ENCODE peak calls at places on chromosomes 3 and 15, in eight cellular contexts. U is AG09319, Y is RWPE1, X is BE2C, N is neural progenitor cell, V is prostate gland, F is gastrocnemius medialis, D is Caco-2. O is an unnamed sample.

GRCh38 chr3:71903141-71903540 is 118.2 kb upstream of the PROK2 start:
- DNase-seq in U (no peak), Y (no peak), X (no peak), N (no peak), V (no peak), F (no peak), D (no peak), O (no peak)

GRCh38 chr3:56980798-56981390 is 79.6 kb upstream of the SPATA12 start:
- DNase-seq in U (peak), Y (peak), X (peak), N (no peak), V (no peak), F (peak), D (peak), O (no peak)

GRCh38 chr3:178584722-178585121 is 48.5 kb downstream of the KCNMB2 start:
- DNase-seq in U (no peak), Y (no peak), X (no peak), N (no peak), V (no peak), F (no peak), D (no peak), O (no peak)

GRCh38 chr3:53236112-53236841 is 19.5 kb downstream of the TKT start:
- DNase-seq in U (peak), Y (peak), X (peak), N (no peak), V (peak), F (peak), D (no peak), O (no peak)

GRCh38 chr3:176683382-176683781 is 513.9 kb downstream of the TBL1XR1 start:
- DNase-seq in U (no peak), Y (no peak), X (no peak), N (no peak), V (no peak), F (no peak), D (no peak), O (no peak)

GRCh38 chr3:113018461-113019181 is 27.8 kb downstream of the GTPBP8 start:
- DNase-seq in U (no peak), Y (peak), X (no peak), N (peak), V (no peak), F (no peak), D (no peak), O (no peak)

GRCh38 chr3:2856062-2856792 is 253.9 kb downstream of the IL5RA start:
- DNase-seq in U (no peak), Y (no peak), X (no peak), N (peak), V (no peak), F (no peak), D (no peak), O (no peak)

GRCh38 chr3:182284793-182285192 is 508.5 kb upstream of the ATP11B start:
- DNase-seq in U (no peak), Y (no peak), X (no peak), N (no peak), V (peak), F (no peak), D (peak), O (no peak)

GRCh38 chr15:73688455-73688854 is 4.3 kb downstream of the CD276 start:
- DNase-seq in U (no peak), Y (no peak), X (peak), N (no peak), V (no peak), F (no peak), D (no peak), O (no peak)

GRCh38 chr15:73686781-73687256 is 2.6 kb downstream of the CD276 start:
- DNase-seq in U (peak), Y (peak), X (no peak), N (no peak), V (no peak), F (no peak), D (no peak), O (no peak)

GRCh38 chr15:73694419-73694818 is 10.2 kb downstream of the CD276 start:
- DNase-seq in U (no peak), Y (no peak), X (no peak), N (no peak), V (no peak), F (peak), D (no peak), O (no peak)

GRCh38 chr15:73695773-73696640 is 11.8 kb downstream of the CD276 start:
- DNase-seq in U (no peak), Y (no peak), X (no peak), N (no peak), V (no peak), F (no peak), D (no peak), O (no peak)

DNA sequence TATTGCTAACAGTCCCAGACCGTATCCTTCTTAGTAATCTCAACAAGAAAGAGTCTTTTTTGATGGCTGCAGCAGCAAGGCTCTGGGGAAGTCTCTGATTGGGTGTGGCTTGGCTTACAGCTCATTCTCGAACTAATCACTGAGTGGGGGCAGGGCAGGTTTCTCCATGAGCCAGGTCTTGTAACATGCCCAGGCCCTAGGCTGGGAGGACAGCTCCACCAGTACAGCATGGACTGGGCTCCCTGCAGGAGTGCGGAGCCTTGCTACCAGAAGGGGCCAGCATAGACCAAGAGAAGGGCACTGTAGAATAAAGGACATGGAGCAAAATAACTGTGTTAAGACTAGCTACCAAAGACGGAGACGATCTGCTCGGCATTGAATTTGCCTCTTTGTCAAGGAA is 7.2 kb downstream of the CD276 start:
- DNase-seq in U (peak), Y (peak), X (peak), N (peak), V (no peak), F (peak), D (no peak), O (no peak)
- TF ChIP-seq CTCF in U (no peak), Y (no peak), X (peak), N (peak), V (no peak), F (no peak), D (no peak), O (no peak)

GRCh38 chr3:159059395-159059794 is 257.5 kb downstream of the MFSD1 start:
- DNase-seq in U (no peak), Y (no peak), X (no peak), N (no peak), V (no peak), F (no peak), D (no peak), O (no peak)
- TF ChIP-seq CTCF in U (no peak), Y (no peak), X (no peak), N (no peak), V (no peak), F (no peak), D (no peak), O (no peak)

GRCh38 chr3:50370594-50370993 is 11.3 kb upstream of the TMEM115 start:
- DNase-seq in U (no peak), Y (no peak), X (peak), N (peak), V (no peak), F (no peak), D (peak), O (no peak)
- TF ChIP-seq CTCF in U (peak), Y (no peak), X (peak), N (peak), V (no peak), F (no peak), D (no peak), O (peak)

DNA sequence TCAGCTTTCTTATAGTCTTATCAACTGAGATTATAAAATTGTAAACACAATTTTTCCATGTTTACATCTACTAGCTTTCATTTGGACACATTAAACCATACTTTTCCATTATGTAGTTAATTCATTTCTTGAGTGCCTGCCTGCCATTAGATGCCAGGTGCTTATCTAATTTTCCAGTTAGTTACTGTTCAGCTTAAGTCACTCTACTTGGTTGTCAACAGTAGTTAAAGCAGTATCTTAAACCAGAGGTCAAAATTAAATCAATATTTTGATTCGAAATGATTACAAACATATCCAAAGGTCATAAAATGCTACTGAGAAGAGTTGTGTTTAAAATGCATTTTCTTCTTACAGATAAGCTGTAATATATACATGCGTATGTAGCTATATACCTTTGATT is 56.2 kb upstream of the UBP1 start:
- DNase-seq in U (no peak), Y (no peak), X (no peak), N (no peak), V (no peak), F (no peak), D (no peak), O (no peak)
- TF ChIP-seq CTCF in U (no peak), Y (no peak), X (no peak), N (no peak), V (no peak), F (no peak), D (no peak), O (no peak)

GRCh38 chr3:194339356-194339755 is 11.8 kb downstream of the CPN2 start:
- DNase-seq in U (no peak), Y (no peak), X (no peak), N (peak), V (no peak), F (no peak), D (no peak), O (no peak)
- TF ChIP-seq CTCF in U (no peak), Y (no peak), X (peak), N (peak), V (no peak), F (no peak), D (peak), O (no peak)

GRCh38 chr3:84772841-84773240 is 185.9 kb upstream of the CADM2 start:
- DNase-seq in U (no peak), Y (no peak), X (peak), N (no peak), V (no peak), F (no peak), D (no peak), O (no peak)
- TF ChIP-seq CTCF in U (no peak), Y (no peak), X (peak), N (peak), V (no peak), F (no peak), D (no peak), O (no peak)

DNA sequence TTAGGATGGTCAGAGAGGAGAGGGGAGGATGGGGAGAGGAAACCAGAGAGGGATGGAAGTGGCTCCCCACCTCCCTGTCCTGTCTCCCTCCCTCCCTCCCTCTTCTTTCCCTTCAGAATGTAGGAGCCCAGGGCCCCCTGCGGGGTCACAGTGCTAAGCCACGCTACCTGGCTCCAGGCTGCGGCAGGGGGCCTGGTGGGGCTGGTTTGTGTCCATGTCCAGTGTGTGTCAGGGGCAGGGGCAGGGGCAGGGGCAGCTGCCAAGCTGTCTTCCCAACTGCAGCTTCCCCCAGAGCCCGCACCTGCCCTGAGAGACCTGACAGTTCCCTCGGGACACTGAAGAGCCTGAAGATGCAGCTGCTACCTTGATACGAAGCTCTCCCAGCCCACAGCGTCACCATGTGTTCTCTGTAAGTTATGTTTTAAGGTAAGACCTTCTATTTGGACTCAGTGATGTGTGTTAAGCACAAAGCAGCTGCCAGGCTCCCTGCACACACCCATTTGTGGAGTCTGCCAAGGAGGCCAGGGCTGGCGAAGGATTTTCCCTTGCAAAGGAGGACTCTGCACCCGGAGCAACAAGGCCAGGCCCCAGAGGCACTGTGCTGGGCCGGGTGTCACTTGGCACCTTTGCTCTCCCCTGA is 121.8 kb upstream of the SMAD3 start:
- DNase-seq in U (no peak), Y (no peak), X (no peak), N (peak), V (no peak), F (no peak), D (no peak), O (no peak)
- TF ChIP-seq CTCF in U (no peak), Y (no peak), X (no peak), N (no peak), V (no peak), F (no peak), D (no peak), O (no peak)

GRCh38 chr3:28347374-28348285 is 891 bp upstream of the ZCWPW2 start:
- DNase-seq in U (peak), Y (peak), X (no peak), N (peak), V (no peak), F (no peak), D (peak), O (no peak)

GRCh38 chr3:28345690-28346089 is 2.8 kb upstream of the ZCWPW2 start:
- DNase-seq in U (no peak), Y (no peak), X (no peak), N (no peak), V (no peak), F (no peak), D (no peak), O (no peak)

GRCh38 chr3:28349397-28350000 is 875 bp upstream of the AZI2 start:
- DNase-seq in U (no peak), Y (peak), X (no peak), N (no peak), V (no peak), F (no peak), D (no peak), O (no peak)

GRCh38 chr3:28348286-28348636 is 260 bp upstream of the ZCWPW2 start:
- DNase-seq in U (peak), Y (no peak), X (no peak), N (no peak), V (no peak), F (peak), D (no peak), O (no peak)

DNA sequence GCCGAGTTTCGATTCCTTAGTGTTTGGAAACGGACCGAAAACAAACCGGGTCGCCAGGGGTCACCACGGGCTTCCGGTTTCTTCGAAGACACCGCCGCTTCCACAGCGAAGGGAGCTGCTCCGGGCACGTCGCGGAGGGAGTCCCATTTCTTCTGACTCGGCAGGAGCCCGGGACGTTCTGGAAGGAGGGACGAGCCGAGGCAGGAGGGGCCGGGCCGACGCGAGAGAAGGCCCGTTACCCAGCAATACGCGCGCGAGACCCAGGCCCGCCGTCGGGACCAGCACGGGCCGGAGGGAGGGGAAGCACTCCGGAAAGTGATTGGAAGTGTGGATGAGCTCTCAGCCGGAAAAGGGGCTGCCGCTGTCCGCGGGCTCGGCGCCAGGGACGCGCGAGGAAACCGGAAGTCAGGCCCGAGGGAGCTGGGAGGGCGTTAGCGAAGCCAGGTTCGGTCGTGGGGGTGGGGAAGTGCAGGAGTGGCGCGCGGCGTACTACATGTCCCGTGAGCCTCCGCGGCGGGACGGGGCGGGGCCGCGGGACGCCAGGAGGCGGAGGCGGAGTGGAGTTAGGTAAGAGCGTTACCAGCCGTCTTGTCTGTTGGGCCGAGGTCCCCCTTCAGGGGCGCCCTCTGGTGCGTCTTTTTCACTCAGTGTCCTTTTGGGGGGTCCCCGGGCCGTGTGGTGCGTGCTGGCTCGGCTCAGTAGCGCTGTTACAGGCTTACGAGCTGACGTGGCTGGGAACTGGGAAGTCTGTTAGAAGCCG is at the start of the genes AZI2 and ZCWPW2:
- DNase-seq in U (peak), Y (peak), X (peak), N (peak), V (peak), F (peak), D (peak), O (peak)
- TF ChIP-seq CTCF in U (peak), Y (no peak), X (no peak), N (peak), V (peak), F (no peak), D (peak), O (peak)

GRCh38 chr3:55877703-55878102 is 390.6 kb upstream of the WNT5A start:
- DNase-seq in U (no peak), Y (no peak), X (no peak), N (peak), V (no peak), F (no peak), D (no peak), O (no peak)
- TF ChIP-seq CTCF in U (no peak), Y (no peak), X (peak), N (peak), V (no peak), F (no peak), D (no peak), O (no peak)

DNA sequence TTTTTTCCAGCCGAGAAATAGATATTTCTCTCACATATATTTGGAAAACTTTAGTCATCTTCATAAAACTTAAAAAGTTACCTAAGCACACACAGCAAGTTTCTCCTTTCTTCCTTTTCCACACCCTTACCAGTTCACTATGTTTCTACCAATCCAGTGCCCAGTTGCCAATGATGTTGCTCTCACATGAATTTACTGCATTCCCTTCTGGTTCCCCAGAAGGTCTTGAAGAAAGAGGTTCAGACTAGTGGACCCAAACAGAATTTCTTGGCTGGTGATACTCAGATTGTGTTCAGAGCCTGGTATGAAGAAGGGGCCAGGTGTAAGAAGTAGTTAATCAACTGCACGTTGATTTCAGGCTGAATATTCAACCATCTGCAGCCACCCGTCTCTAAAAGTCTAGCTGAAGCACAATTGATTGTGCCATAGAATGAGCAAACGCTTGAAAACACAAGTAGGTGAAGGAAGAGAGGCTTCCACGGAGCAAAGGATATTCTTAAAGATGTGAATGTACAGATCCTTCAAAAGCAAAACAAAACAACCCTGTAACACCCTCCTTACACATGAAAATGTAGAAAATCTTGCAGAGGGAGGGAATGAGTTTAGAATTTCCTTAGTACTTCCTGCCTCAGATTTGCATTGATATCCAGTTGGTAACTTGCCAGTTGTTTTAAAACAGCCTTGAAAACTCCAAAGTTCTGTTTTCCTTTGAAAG is 4.6 kb downstream of the RBMS3 start:
- DNase-seq in U (no peak), Y (no peak), X (no peak), N (no peak), V (no peak), F (no peak), D (no peak), O (no peak)
- TF ChIP-seq CTCF in U (no peak), Y (no peak), X (no peak), N (no peak), V (no peak), F (no peak), D (no peak), O (no peak)

O was measured in GM10248.